ENCODE peak calls at places on chromosomes 12 and 14, in four cellular contexts. One of them, this sample, is unnamed.

GRCh38 chr14:20469890-20470858 is 968 bp downstream of the PNP start:
- DNase-seq in K562: no peak
- DNase-seq in GM12878: no peak
- DNase-seq in HepG2: peak; percentile 47
- DNase-seq in this sample: peak; percentile 45

GRCh38 chr12:68479832-68480291 is 130.8 kb upstream of the RAP1B start:
- DNase-seq in K562: no peak
- DNase-seq in HepG2: no peak
- DNase-seq in GM12878: no peak
- DNase-seq in this sample: no peak

GRCh38 chr12:132327351-132328171 is 1.8 kb downstream of the GALNT9 start:
- DNase-seq in HepG2: no peak
- DNase-seq in GM12878: no peak
- DNase-seq in K562: no peak
- DNase-seq in this sample: no peak

GRCh38 chr14:39122330-39123138 is 8.4 kb downstream of the GEMIN2 start:
- DNase-seq in K562: no peak
- DNase-seq in HepG2: no peak
- DNase-seq in GM12878: no peak
- DNase-seq in this sample: no peak

GRCh38 chr12:91406920-91407341 is 224.3 kb upstream of the DCN start:
- DNase-seq in HepG2: no peak
- DNase-seq in GM12878: peak; percentile 54
- DNase-seq in K562: no peak
- DNase-seq in this sample: peak; percentile 13

GRCh38 chr14:81211844-81212243 is 8.9 kb downstream of the GTF2A1 start:
- DNase-seq in K562: no peak
- DNase-seq in GM12878: no peak
- DNase-seq in HepG2: peak; percentile 35
- DNase-seq in this sample: no peak

GRCh38 chr12:102676812-102677211 is 196.4 kb upstream of the IGF1 start:
- DNase-seq in K562: no peak
- DNase-seq in HepG2: no peak
- DNase-seq in GM12878: no peak
- DNase-seq in this sample: no peak

GRCh38 chr12:114306646-114307045 is 99.3 kb downstream of the TBX5 start:
- DNase-seq in HepG2: no peak
- DNase-seq in GM12878: no peak
- DNase-seq in K562: no peak
- DNase-seq in this sample: no peak

GRCh38 chr12:15591811-15592210 is 197.4 kb downstream of the EPS8 start:
- DNase-seq in HepG2: no peak
- DNase-seq in GM12878: no peak
- DNase-seq in K562: no peak
- DNase-seq in this sample: no peak

GRCh38 chr12:110168732-110169455 is 44.7 kb downstream of the IFT81 start:
- DNase-seq in GM12878: no peak
- DNase-seq in HepG2: no peak
- DNase-seq in K562: no peak
- DNase-seq in this sample: no peak

GRCh38 chr12:102781117-102781516 is 135.9 kb downstream of the PAH start:
- DNase-seq in K562: no peak
- DNase-seq in HepG2: no peak
- DNase-seq in GM12878: no peak
- DNase-seq in this sample: no peak

GRCh38 chr12:1453801-1454200 is 140.6 kb downstream of the FBXL14 start:
- DNase-seq in GM12878: no peak
- DNase-seq in HepG2: no peak
- DNase-seq in K562: no peak
- DNase-seq in this sample: no peak

GRCh38 chr14:68947802-68948201 is 31.3 kb downstream of the ACTN1 start:
- DNase-seq in HepG2: no peak
- DNase-seq in K562: no peak
- DNase-seq in GM12878: no peak
- DNase-seq in this sample: no peak

GRCh38 chr14:33686856-33687255 is 264.0 kb downstream of the EGLN3 start:
- DNase-seq in K562: no peak
- DNase-seq in GM12878: no peak
- DNase-seq in HepG2: no peak
- DNase-seq in this sample: no peak

GRCh38 chr12:54549774-54550451 is 512 bp downstream of the PDE1B start:
- DNase-seq in HepG2: no peak
- DNase-seq in GM12878: no peak
- DNase-seq in K562: no peak
- DNase-seq in this sample: no peak

GRCh38 chr14:105146181-105146975 is 22.2 kb downstream of the JAG2 start:
- DNase-seq in GM12878: no peak
- DNase-seq in HepG2: no peak
- DNase-seq in K562: no peak
- DNase-seq in this sample: no peak

GRCh38 chr14:103284574-103285467 is 49.2 kb upstream of the EIF5 start:
- DNase-seq in GM12878: no peak
- DNase-seq in HepG2: peak; percentile 32
- DNase-seq in K562: no peak
- DNase-seq in this sample: no peak

GRCh38 chr14:21056520-21057163 is 980 bp upstream of the RNASE8 start:
- DNase-seq in GM12878: no peak
- DNase-seq in HepG2: no peak
- DNase-seq in K562: no peak
- DNase-seq in this sample: no peak

GRCh38 chr12:55965240-55965639 is 602 bp downstream of the PMEL start:
- DNase-seq in GM12878: no peak
- DNase-seq in HepG2: no peak
- DNase-seq in K562: no peak
- DNase-seq in this sample: no peak

GRCh38 chr12:1117371-1117770 is 126.3 kb downstream of the ERC1 start:
- DNase-seq in HepG2: no peak
- DNase-seq in K562: no peak
- DNase-seq in GM12878: no peak
- DNase-seq in this sample: no peak

GRCh38 chr14:36857136-36857535 is 195.5 kb downstream of the PAX9 start:
- DNase-seq in GM12878: no peak
- DNase-seq in HepG2: no peak
- DNase-seq in K562: no peak
- DNase-seq in this sample: no peak

GRCh38 chr14:99809376-99809775 is 16.2 kb downstream of the EML1 start:
- DNase-seq in GM12878: no peak
- DNase-seq in K562: no peak
- DNase-seq in HepG2: no peak
- DNase-seq in this sample: no peak

GRCh38 chr14:59208224-59208814 is 19.9 kb downstream of the DAAM1 start:
- DNase-seq in K562: peak; percentile 14
- DNase-seq in GM12878: peak; percentile 65
- DNase-seq in HepG2: no peak
- DNase-seq in this sample: no peak

GRCh38 chr14:67532998-67533753 is at the start of gene PLEKHH1:
- DNase-seq in GM12878: no peak
- DNase-seq in HepG2: peak; percentile 49
- DNase-seq in K562: peak; percentile 66
- DNase-seq in this sample: peak; percentile 47

GRCh38 chr12:111673503-111673902 is 12.3 kb downstream of the BRAP start:
- DNase-seq in HepG2: peak; percentile 31
- DNase-seq in K562: peak; percentile 54
- DNase-seq in GM12878: no peak
- DNase-seq in this sample: peak; percentile 33
- TF ChIP-seq ATF3 in HepG2: no peak
- TF ChIP-seq ATF3 in K562: no peak
- TF ChIP-seq ATF3 in GM12878: no peak
- TF ChIP-seq ATF3 in this sample: no peak

DNA sequence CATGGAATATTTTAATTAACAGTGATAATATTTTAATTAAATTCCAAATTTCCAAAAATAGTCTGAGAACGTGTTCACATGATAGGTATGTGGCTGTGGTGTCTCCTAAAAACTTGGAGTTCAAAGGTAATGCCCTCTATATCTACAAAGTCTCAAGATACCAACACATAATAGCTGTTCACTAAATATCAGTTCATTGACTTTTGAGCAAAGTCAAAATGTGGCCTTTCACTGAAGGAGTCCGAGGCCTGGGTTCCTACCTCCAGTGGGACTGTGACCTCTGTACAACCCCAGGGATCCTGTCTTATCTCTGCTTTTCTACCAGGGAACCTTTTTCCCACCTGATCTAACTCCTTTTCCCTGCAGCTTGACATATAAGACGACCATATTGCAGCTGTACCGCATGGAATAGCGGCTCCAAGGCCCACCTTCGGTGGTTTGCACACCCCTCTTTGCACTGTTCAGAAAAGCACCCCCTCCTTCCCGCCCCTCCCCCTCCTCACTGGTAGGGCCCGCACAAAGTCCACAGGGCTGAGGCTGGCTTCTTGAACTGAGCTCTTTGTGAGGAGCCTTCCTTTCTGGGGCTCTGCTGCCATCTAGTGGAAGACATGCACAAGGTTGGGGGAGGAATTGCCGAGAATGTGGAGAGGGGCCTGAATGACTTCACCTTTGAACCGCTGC is 3.1 kb downstream of the CCND2 start:
- DNase-seq in HepG2: peak; percentile 85
- DNase-seq in K562: peak; percentile 50
- DNase-seq in GM12878: peak; percentile 78
- DNase-seq in this sample: peak; percentile 67
- H3K4me3 ChIP-seq in HepG2: no peak overlapping the region
- H3K4me3 ChIP-seq in K562: no peak overlapping the region
- H3K4me3 ChIP-seq in GM12878: peak overlapping the region; percentile 99
- H3K4me3 ChIP-seq in this sample: no peak overlapping the region

DNA sequence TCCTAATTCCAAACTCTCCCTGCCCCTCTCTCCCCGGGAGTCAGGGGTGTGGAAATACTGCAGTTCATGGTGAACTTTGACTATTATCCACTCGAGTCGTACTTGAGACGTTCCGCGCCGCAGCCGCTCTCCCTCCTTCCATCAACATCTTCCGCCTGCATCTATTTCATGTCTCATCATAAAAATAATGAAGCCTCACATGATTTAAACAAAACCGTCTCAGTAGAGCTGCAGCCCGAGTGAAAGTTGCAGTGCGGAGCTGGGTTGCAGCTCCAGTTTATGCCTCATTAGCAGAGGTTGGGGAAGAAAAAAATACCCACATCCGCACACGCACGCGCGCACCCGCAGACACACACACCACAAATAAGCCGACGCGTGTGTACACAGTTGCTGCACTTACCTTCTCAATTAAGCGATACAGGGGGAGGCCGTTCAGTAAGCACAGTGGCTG is 271 bp downstream of the LMO3 start:
- DNase-seq in HepG2: peak; percentile 9
- DNase-seq in GM12878: no peak
- DNase-seq in K562: no peak
- DNase-seq in this sample: no peak
- TF ChIP-seq ZBTB33 in HepG2: no peak
- TF ChIP-seq ZBTB33 in GM12878: no peak
- TF ChIP-seq ZBTB33 in K562: no peak
- TF ChIP-seq ZBTB33 in this sample: no peak

DNA sequence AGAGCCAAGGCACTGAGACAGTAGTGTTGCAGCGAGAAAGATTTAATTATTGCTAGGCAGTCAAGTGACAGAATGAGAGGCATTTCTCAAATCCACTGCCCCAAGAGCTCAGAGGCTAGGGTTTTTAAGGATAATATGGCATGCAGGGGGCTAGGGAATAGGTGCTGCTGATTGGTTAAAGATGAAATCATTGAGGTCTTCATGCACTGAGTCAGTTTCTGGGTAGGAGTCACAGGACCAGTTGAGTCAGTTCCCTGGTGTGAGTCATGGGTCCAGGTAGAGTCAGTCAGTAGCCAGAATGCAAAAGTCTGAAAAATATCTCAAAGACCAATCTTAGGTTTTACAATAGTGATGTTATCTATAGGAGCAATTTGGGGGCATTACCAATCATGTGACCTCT is 323.8 kb downstream of the RGS6 start:
- DNase-seq in K562: no peak
- DNase-seq in GM12878: no peak
- DNase-seq in HepG2: no peak
- DNase-seq in this sample: peak; percentile 10
- TF ChIP-seq ATF3 in K562: no peak
- TF ChIP-seq ATF3 in GM12878: no peak
- TF ChIP-seq ATF3 in HepG2: no peak
- TF ChIP-seq ATF3 in this sample: no peak

GRCh38 chr14:77141592-77142288 is at the start of gene ZDHHC22:
- DNase-seq in HepG2: no peak
- DNase-seq in GM12878: no peak
- DNase-seq in K562: no peak
- DNase-seq in this sample: no peak

GRCh38 chr14:77142289-77142814 is 761 bp upstream of the ZDHHC22 start:
- DNase-seq in HepG2: no peak
- DNase-seq in GM12878: no peak
- DNase-seq in K562: no peak
- DNase-seq in this sample: no peak

GRCh38 chr14:77145975-77146740 is 4.6 kb upstream of the ZDHHC22 start:
- DNase-seq in K562: no peak
- DNase-seq in GM12878: no peak
- DNase-seq in HepG2: no peak
- DNase-seq in this sample: no peak

GRCh38 chr14:77143071-77143470 is 1.5 kb upstream of the ZDHHC22 start:
- DNase-seq in K562: no peak
- DNase-seq in HepG2: no peak
- DNase-seq in GM12878: no peak
- DNase-seq in this sample: no peak

GRCh38 chr14:77144412-77145115 is 3.0 kb upstream of the ZDHHC22 start:
- DNase-seq in HepG2: no peak
- DNase-seq in K562: no peak
- DNase-seq in GM12878: no peak
- DNase-seq in this sample: no peak
- H3K4me3 ChIP-seq in HepG2: no peak overlapping the region
- H3K4me3 ChIP-seq in K562: no peak overlapping the region
- H3K4me3 ChIP-seq in GM12878: no peak overlapping the region
- H3K4me3 ChIP-seq in this sample: no peak overlapping the region

GRCh38 chr12:131046813-131047788 is 93.4 kb downstream of the ADGRD1 start:
- DNase-seq in GM12878: no peak
- DNase-seq in HepG2: no peak
- DNase-seq in K562: no peak
- DNase-seq in this sample: no peak
- TF ChIP-seq ZBTB33 in GM12878: no peak
- TF ChIP-seq ZBTB33 in HepG2: no peak
- TF ChIP-seq ZBTB33 in K562: no peak
- TF ChIP-seq ZBTB33 in this sample: no peak

This sample was measured in HCT116.